ENCODE peak calls at places on chromosomes 16 and 17, in four cellular contexts. W is RPMI8226; I is activated CD4-positive, alpha-beta T cell treated with anti-CD3 and anti-CD28 coated beads for 24 hours; O is cardiac septum. C is an unnamed sample.

GRCh38 chr16:88770459-88771293 is 14.3 kb downstream of the PIEZO1 start:
- DNase-seq in O (no peak), I (no peak), W (no peak), C (no peak)

GRCh38 chr17:17718251-17718650 is 37.0 kb downstream of the RAI1 start:
- DNase-seq in O (no peak), W (no peak), I (no peak), C (no peak)

GRCh38 chr17:13725286-13725990 is 123.7 kb upstream of the HS3ST3A1 start:
- DNase-seq in I (no peak), O (no peak), W (no peak), C (no peak)

GRCh38 chr16:83403751-83404150 is 404.0 kb upstream of the HSBP1 start:
- DNase-seq in W (no peak), O (no peak), I (no peak), C (no peak)

GRCh38 chr16:31081428-31082351 is 7.1 kb downstream of the PRSS53 start:
- DNase-seq in O (no peak), I (no peak), W (no peak), C (no peak)

GRCh38 chr17:81731271-81731670 is 19.2 kb downstream of the SLC25A10 start:
- DNase-seq in O (no peak), I (no peak), W (peak; percentile 90), C (no peak)

GRCh38 chr16:53541326-53541725 is 38.3 kb upstream of the AKTIP start:
- DNase-seq in I (no peak), O (no peak), W (no peak), C (no peak)

GRCh38 chr17:17783121-17783824 is 53.5 kb downstream of the SREBF1 start:
- DNase-seq in O (no peak), W (peak; percentile 92), I (no peak), C (no peak)

GRCh38 chr17:65699459-65699858 is 138.0 kb upstream of the AXIN2 start:
- DNase-seq in O (no peak), I (no peak), W (no peak), C (no peak)